ENCODE peak calls at places on chromosomes 2 and 18, in four cellular contexts. N, D, M and R are unnamed samples.

GRCh38 chr2:3491716-3492474 is 27.4 kb downstream of the ADI1 start:
- DNase-seq in M (no peak), N (peak), D (no peak), R (no peak)

GRCh38 chr2:237244976-237245646 is 159.4 kb downstream of the COPS8 start:
- DNase-seq in N (no peak), M (peak), D (peak), R (no peak)

GRCh38 chr2:75528221-75528977 is 32.3 kb downstream of the EVA1A start:
- DNase-seq in N (no peak), M (no peak), D (no peak), R (no peak)

GRCh38 chr2:127423476-127423840 is 5.2 kb downstream of the PROC start:
- DNase-seq in N (no peak), M (no peak), D (no peak), R (no peak)

GRCh38 chr18:77131652-77132368 is 773 bp downstream of the MBP start:
- DNase-seq in M (peak), D (no peak), N (peak), R (peak)

GRCh38 chr2:187617925-187618324 is 63.7 kb upstream of the TFPI start:
- DNase-seq in N (no peak), M (no peak), D (peak), R (no peak)

GRCh38 chr2:12819098-12819465 is 102.3 kb downstream of the TRIB2 start:
- DNase-seq in N (peak), D (peak), M (peak), R (no peak)

GRCh38 chr2:49004046-49004626 is 150.2 kb downstream of the FSHR start:
- DNase-seq in D (no peak), N (no peak), M (no peak), R (no peak)

GRCh38 chr18:76169733-76170132 is 325.3 kb downstream of the ZNF516 start:
- DNase-seq in D (no peak), M (no peak), N (no peak), R (no peak)

GRCh38 chr18:48826271-48826670 is 124.5 kb downstream of the SMAD7 start:
- DNase-seq in D (no peak), M (no peak), N (peak), R (peak)

GRCh38 chr2:200765139-200765951 is 46.4 kb upstream of the BZW1 start:
- DNase-seq in D (peak), M (peak), N (no peak), R (no peak)

GRCh38 chr18:79274823-79275222 is 120.9 kb upstream of the NFATC1 start:
- DNase-seq in D (no peak), N (no peak), M (no peak), R (no peak)

GRCh38 chr2:126790987-126791780 is 107.5 kb upstream of the TEX51 start:
- DNase-seq in M (no peak), D (no peak), N (peak), R (no peak)

GRCh38 chr18:29879763-29880162 is 1162.8 kb downstream of the DSC3 start:
- DNase-seq in N (no peak), M (no peak), D (no peak), R (no peak)

GRCh38 chr2:28663359-28663758 is 88.3 kb upstream of the PPP1CB start:
- DNase-seq in D (peak), N (no peak), M (peak), R (no peak)

DNA sequence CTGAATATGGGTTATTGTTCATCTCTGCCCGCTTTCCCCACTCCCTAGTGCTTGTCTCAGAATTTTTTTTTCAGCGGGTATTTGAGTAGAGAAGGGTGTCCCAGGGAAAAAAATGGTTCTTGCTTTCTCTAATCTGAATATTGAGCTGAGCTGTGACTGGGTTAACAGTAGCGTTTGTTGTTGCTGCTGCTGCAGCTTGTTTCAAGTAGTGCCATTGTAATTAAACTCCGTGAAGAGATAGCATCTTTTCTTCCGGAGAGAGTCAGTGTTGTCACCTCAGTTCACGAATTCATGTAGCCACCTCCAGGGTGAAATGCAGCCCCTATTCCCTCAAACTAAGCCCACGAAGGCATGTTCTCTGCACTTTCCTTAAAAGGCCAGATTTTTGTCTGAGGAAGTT is 1.5 kb upstream of the AAK1 start:
- DNase-seq in N (no peak), D (no peak), M (no peak), R (no peak)
- TF ChIP-seq CTCF in N (no peak), D (no peak), M (no peak), R (no peak)

DNA sequence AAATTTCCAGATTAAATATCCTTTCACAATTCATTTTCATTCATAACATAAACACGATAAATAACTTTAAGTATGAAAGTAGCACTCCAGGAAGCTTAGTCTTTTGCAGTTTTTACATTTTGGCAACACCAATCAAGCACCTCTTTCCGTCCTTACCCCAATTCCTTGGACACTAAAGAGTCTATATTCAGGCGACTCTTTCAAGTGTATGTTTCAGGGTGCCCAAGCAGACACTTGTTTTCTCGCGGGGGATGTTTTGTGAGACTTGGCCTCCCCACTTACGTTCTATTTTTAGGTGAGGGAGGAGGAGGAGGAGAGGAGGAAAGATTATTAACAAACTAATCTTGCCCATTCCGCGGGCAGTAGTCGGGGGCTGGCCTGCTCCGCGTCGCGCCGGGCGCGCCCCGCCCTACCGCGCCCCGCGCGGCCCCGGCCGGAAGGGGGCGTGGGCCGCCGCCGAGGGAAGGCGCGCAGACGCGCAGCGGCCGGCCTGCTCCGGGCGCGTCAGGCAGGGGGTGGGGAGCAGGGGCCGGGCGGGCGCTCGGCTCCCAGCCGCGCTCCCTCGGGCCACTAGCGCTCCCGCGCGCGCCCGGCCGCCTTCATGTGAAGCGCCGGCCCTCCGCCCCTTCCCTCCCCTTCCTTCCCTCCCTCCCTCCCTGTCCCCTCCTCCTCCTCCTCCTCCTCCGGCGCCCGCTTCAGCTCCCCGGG is at the start of gene ITPRID2:
- DNase-seq in D (peak), M (peak), N (no peak), R (no peak)
- TF ChIP-seq CTCF in D (peak), M (no peak), N (no peak), R (no peak)

GRCh38 chr2:16587629-16588028 is 78.0 kb downstream of the CYRIA start:
- DNase-seq in M (no peak), D (no peak), N (no peak), R (no peak)

GRCh38 chr2:16581241-16581640 is 84.4 kb downstream of the CYRIA start:
- DNase-seq in N (no peak), M (no peak), D (no peak), R (no peak)

GRCh38 chr2:16588565-16588964 is 77.1 kb downstream of the CYRIA start:
- DNase-seq in D (peak), M (peak), N (no peak), R (no peak)

GRCh38 chr2:16584824-16585546 is 80.6 kb downstream of the CYRIA start:
- DNase-seq in D (no peak), N (no peak), M (peak), R (no peak)

DNA sequence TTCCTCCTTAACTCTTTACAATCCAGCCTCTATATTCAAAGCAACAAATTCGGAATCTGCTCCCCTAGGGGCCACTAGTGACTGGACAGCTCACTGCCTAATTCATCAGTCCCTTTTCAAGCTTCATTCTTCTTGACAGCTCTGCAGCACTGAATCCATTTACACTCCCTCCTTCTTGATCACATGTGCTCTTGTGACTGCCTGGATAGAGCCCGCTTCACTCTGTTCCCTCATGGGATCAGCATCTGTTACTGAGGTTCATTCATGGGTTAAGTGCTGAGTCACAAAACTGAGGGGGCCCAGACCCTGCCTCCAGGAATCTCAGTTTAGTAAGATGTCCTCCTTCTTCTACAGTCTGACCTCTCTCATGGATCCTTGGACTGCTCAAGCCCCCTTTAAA is 81.5 kb downstream of the CYRIA start:
- DNase-seq in N (no peak), D (no peak), M (no peak), R (no peak)
- TF ChIP-seq CTCF in N (no peak), D (no peak), M (no peak), R (no peak)

GRCh38 chr2:192288290-192288689 is 93.6 kb upstream of the TMEFF2 start:
- DNase-seq in D (no peak), N (no peak), M (no peak), R (no peak)

GRCh38 chr2:192283450-192283849 is 88.7 kb upstream of the TMEFF2 start:
- DNase-seq in M (no peak), N (no peak), D (no peak), R (no peak)

DNA sequence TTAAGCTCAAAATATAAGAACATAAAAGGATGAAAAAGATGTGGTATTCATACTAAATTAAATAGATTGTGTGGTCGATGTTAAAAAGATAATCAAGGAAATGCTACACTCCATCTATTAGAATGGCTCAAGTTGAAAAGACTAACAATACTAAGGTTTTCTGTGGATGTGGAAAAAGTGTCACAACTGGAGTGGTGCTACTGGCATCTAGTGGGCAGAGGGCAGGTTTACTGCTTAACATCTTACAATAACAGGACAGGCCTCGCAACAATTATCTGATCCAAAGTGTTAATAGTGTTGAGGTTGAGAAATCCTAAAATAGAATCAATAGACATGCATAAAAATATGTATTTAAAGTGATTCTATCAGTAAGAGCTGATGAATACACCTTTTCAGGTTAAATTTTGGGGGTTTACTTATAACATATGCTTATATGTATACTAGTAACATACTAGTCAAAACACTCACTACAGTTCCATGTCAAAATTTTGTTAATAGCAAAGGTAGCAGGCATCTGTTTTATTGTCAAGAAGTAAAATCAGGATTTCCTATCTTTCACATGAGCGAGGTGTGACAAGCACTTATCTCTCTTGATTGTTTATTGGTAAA is 91.5 kb upstream of the TMEFF2 start:
- DNase-seq in N (no peak), M (peak), D (peak), R (no peak)
- TF ChIP-seq CTCF in N (no peak), M (peak), D (peak), R (peak)

DNA sequence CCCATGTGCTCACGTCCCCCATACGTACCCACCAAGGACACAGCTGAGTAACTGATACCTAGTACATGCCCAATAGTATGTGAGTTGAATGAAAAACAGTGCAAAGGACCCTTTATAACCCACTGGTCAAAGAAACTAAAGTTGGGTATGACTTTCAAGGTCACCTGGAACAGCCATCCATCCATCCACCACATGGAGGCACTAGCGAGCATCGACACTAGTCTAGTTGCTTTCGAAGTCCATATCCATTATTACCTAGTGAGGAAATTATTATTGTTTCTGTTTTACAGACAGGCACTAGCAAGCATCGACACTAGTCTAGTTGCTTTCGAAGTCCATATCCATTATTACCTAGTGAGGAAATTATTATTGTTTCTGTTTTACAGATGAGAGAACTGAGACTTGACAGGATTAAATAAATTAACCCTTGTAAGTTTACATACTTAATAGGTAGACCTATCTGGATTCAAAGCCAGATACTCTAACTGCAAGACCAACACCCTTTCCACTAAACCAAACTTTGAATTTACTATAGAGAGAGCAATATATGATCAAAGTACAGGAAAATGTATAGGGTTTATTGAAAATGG is 233.7 kb downstream of the METTL4 start:
- DNase-seq in M (peak), D (no peak), N (no peak), R (no peak)
- TF ChIP-seq CTCF in M (peak), D (peak), N (no peak), R (peak)